ENCODE peak calls at places on chromosomes 11 and 22, in ten cellular contexts. One of them, this sample, is unnamed.

GRCh38 chr11:47296045-47296444 is 26.1 kb downstream of the MADD start:
- DNase-seq in lower leg skin: no peak
- DNase-seq in uterus: no peak
- DNase-seq in CD4-positive, alpha-beta T cell: no peak
- DNase-seq in AG10803: no peak
- DNase-seq in AG09309: no peak
- DNase-seq in transverse colon: no peak
- DNase-seq in heart left ventricle: no peak
- DNase-seq in GM13976: no peak
- DNase-seq in adrenal gland: no peak
- DNase-seq in this sample: no peak

GRCh38 chr22:48896766-48897637 is 930.7 kb downstream of the BRD1 start:
- DNase-seq in lower leg skin: no peak
- DNase-seq in uterus: no peak
- DNase-seq in CD4-positive, alpha-beta T cell: no peak
- DNase-seq in AG10803: no peak
- DNase-seq in AG09309: no peak
- DNase-seq in transverse colon: no peak
- DNase-seq in heart left ventricle: peak
- DNase-seq in GM13976: peak
- DNase-seq in adrenal gland: no peak
- DNase-seq in this sample: no peak

GRCh38 chr11:91790873-91791468 is 433.6 kb upstream of the FAT3 start:
- DNase-seq in lower leg skin: no peak
- DNase-seq in uterus: no peak
- DNase-seq in CD4-positive, alpha-beta T cell: no peak
- DNase-seq in AG10803: no peak
- DNase-seq in AG09309: no peak
- DNase-seq in transverse colon: no peak
- DNase-seq in heart left ventricle: no peak
- DNase-seq in GM13976: no peak
- DNase-seq in adrenal gland: no peak
- DNase-seq in this sample: no peak

GRCh38 chr22:39266398-39267030 is 21.7 kb upstream of the PDGFB start:
- DNase-seq in lower leg skin: no peak
- DNase-seq in uterus: no peak
- DNase-seq in CD4-positive, alpha-beta T cell: no peak
- DNase-seq in AG10803: peak
- DNase-seq in AG09309: no peak
- DNase-seq in transverse colon: no peak
- DNase-seq in heart left ventricle: peak
- DNase-seq in GM13976: peak
- DNase-seq in adrenal gland: no peak
- DNase-seq in this sample: peak

GRCh38 chr11:80034801-80035200 is 594.0 kb upstream of the TENM4 start:
- DNase-seq in lower leg skin: no peak
- DNase-seq in uterus: no peak
- DNase-seq in CD4-positive, alpha-beta T cell: no peak
- DNase-seq in AG10803: no peak
- DNase-seq in AG09309: no peak
- DNase-seq in transverse colon: no peak
- DNase-seq in heart left ventricle: no peak
- DNase-seq in GM13976: no peak
- DNase-seq in adrenal gland: no peak
- DNase-seq in this sample: no peak

GRCh38 chr22:11253000-11253511 is 4274.9 kb upstream of the OR11H1 start:
- DNase-seq in lower leg skin: peak
- DNase-seq in uterus: peak
- DNase-seq in CD4-positive, alpha-beta T cell: no peak
- DNase-seq in AG10803: no peak
- DNase-seq in AG09309: no peak
- DNase-seq in transverse colon: no peak
- DNase-seq in heart left ventricle: peak
- DNase-seq in GM13976: no peak
- DNase-seq in adrenal gland: peak
- DNase-seq in this sample: no peak

GRCh38 chr11:63829823-63830489 is 9.0 kb upstream of the MARK2 start:
- DNase-seq in lower leg skin: no peak
- DNase-seq in uterus: no peak
- DNase-seq in CD4-positive, alpha-beta T cell: no peak
- DNase-seq in AG10803: no peak
- DNase-seq in AG09309: no peak
- DNase-seq in transverse colon: no peak
- DNase-seq in heart left ventricle: no peak
- DNase-seq in GM13976: peak
- DNase-seq in adrenal gland: no peak
- DNase-seq in this sample: no peak

GRCh38 chr22:45709866-45710265 is 38.2 kb downstream of the ATXN10 start:
- DNase-seq in lower leg skin: no peak
- DNase-seq in uterus: no peak
- DNase-seq in CD4-positive, alpha-beta T cell: no peak
- DNase-seq in AG10803: peak
- DNase-seq in AG09309: no peak
- DNase-seq in transverse colon: no peak
- DNase-seq in heart left ventricle: no peak
- DNase-seq in GM13976: no peak
- DNase-seq in adrenal gland: no peak
- DNase-seq in this sample: no peak

GRCh38 chr22:45818130-45819085 is 146.8 kb downstream of the ATXN10 start:
- DNase-seq in lower leg skin: no peak
- DNase-seq in uterus: no peak
- DNase-seq in CD4-positive, alpha-beta T cell: no peak
- DNase-seq in AG10803: no peak
- DNase-seq in AG09309: no peak
- DNase-seq in transverse colon: no peak
- DNase-seq in heart left ventricle: peak
- DNase-seq in GM13976: no peak
- DNase-seq in adrenal gland: peak
- DNase-seq in this sample: no peak

GRCh38 chr11:67644472-67645418 is 5.2 kb upstream of the TBX10 start:
- DNase-seq in lower leg skin: peak
- DNase-seq in uterus: no peak
- DNase-seq in CD4-positive, alpha-beta T cell: no peak
- DNase-seq in AG10803: no peak
- DNase-seq in AG09309: no peak
- DNase-seq in transverse colon: no peak
- DNase-seq in heart left ventricle: no peak
- DNase-seq in GM13976: no peak
- DNase-seq in adrenal gland: no peak
- DNase-seq in this sample: peak

GRCh38 chr22:42174062-42174461 is 43.5 kb upstream of the CYP2D6 start:
- DNase-seq in lower leg skin: no peak
- DNase-seq in uterus: no peak
- DNase-seq in CD4-positive, alpha-beta T cell: no peak
- DNase-seq in AG10803: peak
- DNase-seq in AG09309: no peak
- DNase-seq in transverse colon: no peak
- DNase-seq in heart left ventricle: no peak
- DNase-seq in GM13976: no peak
- DNase-seq in adrenal gland: no peak
- DNase-seq in this sample: no peak

GRCh38 chr11:72239296-72239848 is 4.6 kb downstream of the PHOX2A start:
- DNase-seq in lower leg skin: peak
- DNase-seq in uterus: peak
- DNase-seq in CD4-positive, alpha-beta T cell: no peak
- DNase-seq in AG10803: peak
- DNase-seq in AG09309: no peak
- DNase-seq in transverse colon: peak
- DNase-seq in heart left ventricle: peak
- DNase-seq in GM13976: peak
- DNase-seq in adrenal gland: peak
- DNase-seq in this sample: peak

GRCh38 chr11:6612008-6612815 is at the start of gene TAF10:
- DNase-seq in lower leg skin: peak
- DNase-seq in uterus: peak
- DNase-seq in CD4-positive, alpha-beta T cell: peak
- DNase-seq in AG10803: peak
- DNase-seq in AG09309: peak
- DNase-seq in transverse colon: peak
- DNase-seq in heart left ventricle: peak
- DNase-seq in GM13976: peak
- DNase-seq in adrenal gland: peak
- DNase-seq in this sample: peak
- TF ChIP-seq CTCF in lower leg skin: peak
- TF ChIP-seq CTCF in uterus: no peak
- TF ChIP-seq CTCF in CD4-positive, alpha-beta T cell: no peak
- TF ChIP-seq CTCF in AG10803: no peak
- TF ChIP-seq CTCF in AG09309: no peak
- TF ChIP-seq CTCF in transverse colon: no peak
- TF ChIP-seq CTCF in heart left ventricle: no peak
- TF ChIP-seq CTCF in GM13976: no peak
- TF ChIP-seq CTCF in adrenal gland: no peak
- TF ChIP-seq CTCF in this sample: no peak

GRCh38 chr22:29524440-29525191 is 28.9 kb downstream of the THOC5 start:
- DNase-seq in lower leg skin: no peak
- DNase-seq in uterus: no peak
- DNase-seq in CD4-positive, alpha-beta T cell: peak
- DNase-seq in AG10803: peak
- DNase-seq in AG09309: no peak
- DNase-seq in transverse colon: peak
- DNase-seq in heart left ventricle: peak
- DNase-seq in GM13976: peak
- DNase-seq in adrenal gland: peak
- DNase-seq in this sample: peak
- TF ChIP-seq CTCF in lower leg skin: no peak
- TF ChIP-seq CTCF in uterus: no peak
- TF ChIP-seq CTCF in CD4-positive, alpha-beta T cell: no peak
- TF ChIP-seq CTCF in AG10803: peak
- TF ChIP-seq CTCF in AG09309: peak
- TF ChIP-seq CTCF in transverse colon: peak
- TF ChIP-seq CTCF in heart left ventricle: peak
- TF ChIP-seq CTCF in GM13976: peak
- TF ChIP-seq CTCF in adrenal gland: peak
- TF ChIP-seq CTCF in this sample: peak

GRCh38 chr11:125892071-125892470 is 4.6 kb downstream of the HYLS1 start:
- DNase-seq in lower leg skin: no peak
- DNase-seq in uterus: no peak
- DNase-seq in CD4-positive, alpha-beta T cell: no peak
- DNase-seq in AG10803: no peak
- DNase-seq in AG09309: no peak
- DNase-seq in transverse colon: no peak
- DNase-seq in heart left ventricle: no peak
- DNase-seq in GM13976: no peak
- DNase-seq in adrenal gland: no peak
- DNase-seq in this sample: no peak

GRCh38 chr11:125890447-125891100 is 3.1 kb downstream of the HYLS1 start:
- DNase-seq in lower leg skin: no peak
- DNase-seq in uterus: no peak
- DNase-seq in CD4-positive, alpha-beta T cell: no peak
- DNase-seq in AG10803: no peak
- DNase-seq in AG09309: no peak
- DNase-seq in transverse colon: no peak
- DNase-seq in heart left ventricle: no peak
- DNase-seq in GM13976: no peak
- DNase-seq in adrenal gland: no peak
- DNase-seq in this sample: no peak

GRCh38 chr11:125886997-125887372 is 483 bp upstream of the HYLS1 start:
- DNase-seq in lower leg skin: peak
- DNase-seq in uterus: peak
- DNase-seq in CD4-positive, alpha-beta T cell: peak
- DNase-seq in AG10803: peak
- DNase-seq in AG09309: no peak
- DNase-seq in transverse colon: peak
- DNase-seq in heart left ventricle: peak
- DNase-seq in GM13976: peak
- DNase-seq in adrenal gland: peak
- DNase-seq in this sample: peak

GRCh38 chr11:125883375-125883774 is 4.1 kb upstream of the HYLS1 start:
- DNase-seq in lower leg skin: no peak
- DNase-seq in uterus: no peak
- DNase-seq in CD4-positive, alpha-beta T cell: no peak
- DNase-seq in AG10803: no peak
- DNase-seq in AG09309: no peak
- DNase-seq in transverse colon: no peak
- DNase-seq in heart left ventricle: no peak
- DNase-seq in GM13976: no peak
- DNase-seq in adrenal gland: no peak
- DNase-seq in this sample: no peak

DNA sequence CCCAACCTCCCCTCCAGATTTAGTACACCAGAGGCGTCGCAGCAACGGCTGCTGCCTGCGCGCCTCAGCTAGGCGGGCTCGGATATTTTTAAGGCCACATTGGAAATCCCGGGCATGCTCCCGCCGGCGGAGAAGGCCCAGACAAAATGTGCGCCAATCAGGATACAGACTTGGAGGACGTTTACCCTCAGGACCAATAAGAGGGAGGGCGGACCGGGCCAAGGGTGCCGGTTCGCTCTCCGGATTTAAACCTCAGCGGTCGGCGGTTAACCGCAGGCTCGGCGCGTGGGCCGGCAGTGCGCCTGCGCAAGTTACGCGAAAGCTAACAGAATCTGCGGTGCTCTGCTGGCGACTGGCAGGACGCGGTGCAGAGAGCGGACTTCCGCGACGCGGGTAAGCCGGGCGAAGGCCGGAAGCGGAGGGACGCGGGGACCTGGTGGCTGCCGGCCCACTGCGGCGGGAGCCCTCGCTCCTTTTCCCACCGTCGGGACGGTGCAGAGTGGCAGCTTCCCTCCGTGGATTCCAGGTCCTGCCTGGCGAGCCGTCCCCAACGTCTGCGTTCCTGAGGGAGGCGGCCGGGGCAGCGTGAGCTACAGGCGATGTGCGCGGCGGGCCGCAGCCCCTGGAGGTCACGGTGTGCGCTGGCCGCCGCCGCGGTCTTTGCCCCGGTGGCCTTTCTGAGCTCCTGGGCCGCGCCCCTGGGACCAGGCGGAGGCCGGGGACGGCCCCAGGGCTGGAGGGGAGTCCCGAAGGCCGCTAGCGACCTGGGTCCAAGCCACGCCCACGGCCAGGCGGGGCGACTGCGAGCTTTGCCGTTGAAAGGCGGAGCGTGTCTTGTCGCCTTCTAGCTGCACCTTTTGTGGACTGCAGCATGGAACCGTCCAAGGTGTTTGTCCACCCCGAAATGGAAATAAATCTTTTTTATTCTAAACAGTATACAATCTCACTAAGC is at the start of gene HYLS1:
- DNase-seq in lower leg skin: peak
- DNase-seq in uterus: peak
- DNase-seq in CD4-positive, alpha-beta T cell: peak
- DNase-seq in AG10803: peak
- DNase-seq in AG09309: peak
- DNase-seq in transverse colon: peak
- DNase-seq in heart left ventricle: peak
- DNase-seq in GM13976: peak
- DNase-seq in adrenal gland: peak
- DNase-seq in this sample: peak
- TF ChIP-seq CTCF in lower leg skin: no peak
- TF ChIP-seq CTCF in uterus: peak
- TF ChIP-seq CTCF in CD4-positive, alpha-beta T cell: no peak
- TF ChIP-seq CTCF in AG10803: peak
- TF ChIP-seq CTCF in AG09309: no peak
- TF ChIP-seq CTCF in transverse colon: peak
- TF ChIP-seq CTCF in heart left ventricle: peak
- TF ChIP-seq CTCF in GM13976: peak
- TF ChIP-seq CTCF in adrenal gland: no peak
- TF ChIP-seq CTCF in this sample: no peak

DNA sequence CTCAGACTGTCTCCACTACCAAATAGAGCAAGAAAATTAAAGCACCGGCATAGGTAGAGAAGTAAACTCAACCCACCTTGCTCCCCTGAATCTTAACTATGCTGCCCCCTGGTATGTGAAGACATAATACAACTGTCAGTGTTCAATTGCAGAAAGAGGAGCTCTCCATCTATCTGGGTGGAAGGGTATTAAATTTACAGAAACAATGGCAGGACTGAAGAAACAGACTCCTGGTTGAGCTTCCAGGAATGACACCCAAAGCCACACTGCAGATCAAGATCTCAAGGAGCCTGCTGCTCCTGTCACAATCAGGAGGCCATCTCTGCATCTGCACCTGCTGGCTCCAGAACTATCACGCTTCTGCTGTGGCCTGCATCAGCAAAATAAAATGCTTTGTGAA is 132.1 kb upstream of the BMAL1 start:
- DNase-seq in lower leg skin: no peak
- DNase-seq in uterus: no peak
- DNase-seq in CD4-positive, alpha-beta T cell: no peak
- DNase-seq in AG10803: no peak
- DNase-seq in AG09309: no peak
- DNase-seq in transverse colon: no peak
- DNase-seq in heart left ventricle: no peak
- DNase-seq in GM13976: no peak
- DNase-seq in adrenal gland: no peak
- DNase-seq in this sample: no peak
- TF ChIP-seq CTCF in lower leg skin: no peak
- TF ChIP-seq CTCF in uterus: no peak
- TF ChIP-seq CTCF in CD4-positive, alpha-beta T cell: no peak
- TF ChIP-seq CTCF in AG10803: no peak
- TF ChIP-seq CTCF in AG09309: no peak
- TF ChIP-seq CTCF in transverse colon: no peak
- TF ChIP-seq CTCF in heart left ventricle: no peak
- TF ChIP-seq CTCF in GM13976: no peak
- TF ChIP-seq CTCF in adrenal gland: no peak
- TF ChIP-seq CTCF in this sample: no peak

This sample was measured in GM20000.